ENCODE peak calls at places on chromosome 1, in seven cellular contexts. E, I, K, U, H, B and V are unnamed samples.

GRCh38 chr1:28877132-28877781 is 37.1 kb upstream of the EPB41 start:
- DNase-seq in E (peak), I (peak), K (peak), U (peak), H (peak), B (peak), V (peak)

GRCh38 chr1:90012305-90012704 is 17.4 kb downstream of the ZNF326 start:
- DNase-seq in E (no peak), I (no peak), K (no peak), U (peak), H (no peak), B (no peak), V (no peak)

GRCh38 chr1:116697892-116698595 is 30.5 kb upstream of the IGSF3 start:
- DNase-seq in E (no peak), I (no peak), K (no peak), U (peak), H (no peak), B (no peak), V (no peak)

GRCh38 chr1:150813028-150813707 is 5.1 kb upstream of the CTSK start:
- DNase-seq in E (peak), I (peak), K (peak), U (peak), H (peak), B (peak), V (peak)

GRCh38 chr1:179142889-179143299 is 61.0 kb downstream of the TOR3A start:
- DNase-seq in E (no peak), I (peak), K (no peak), U (peak), H (no peak), B (no peak), V (no peak)

GRCh38 chr1:65995326-65995725 is 202.6 kb downstream of the PDE4B start:
- DNase-seq in E (no peak), I (no peak), K (no peak), U (no peak), H (no peak), B (no peak), V (no peak)

GRCh38 chr1:45769261-45769932 is 18.9 kb upstream of the IPP start:
- DNase-seq in E (no peak), I (peak), K (no peak), U (no peak), H (no peak), B (no peak), V (no peak)

GRCh38 chr1:176033879-176034278 is 173.2 kb downstream of the COP1 start:
- DNase-seq in E (no peak), I (peak), K (no peak), U (peak), H (no peak), B (no peak), V (no peak)

GRCh38 chr1:206955476-206956312 is 9.4 kb upstream of the PIGR start:
- DNase-seq in E (peak), I (no peak), K (no peak), U (no peak), H (no peak), B (no peak), V (peak)

GRCh38 chr1:168428063-168428731 is 115.6 kb downstream of the XCL2 start:
- DNase-seq in E (no peak), I (no peak), K (no peak), U (no peak), H (peak), B (no peak), V (no peak)

GRCh38 chr1:234315091-234315541 is 58.1 kb upstream of the COA6 start:
- DNase-seq in E (no peak), I (peak), K (no peak), U (peak), H (no peak), B (peak), V (peak)

GRCh38 chr1:63592536-63593302 is 492 bp upstream of the PGM1 start:
- DNase-seq in E (no peak), I (no peak), K (no peak), U (peak), H (no peak), B (no peak), V (peak)

GRCh38 chr1:32025515-32025914 is 11.8 kb downstream of the KHDRBS1 start:
- DNase-seq in E (no peak), I (no peak), K (no peak), U (no peak), H (no peak), B (no peak), V (no peak)

GRCh38 chr1:97849350-97850339 is 71.2 kb downstream of the DPYD start:
- DNase-seq in E (no peak), I (peak), K (no peak), U (peak), H (no peak), B (no peak), V (no peak)

GRCh38 chr1:35062518-35063196 is 16.5 kb upstream of the ZMYM1 start:
- DNase-seq in E (peak), I (peak), K (no peak), U (peak), H (no peak), B (peak), V (no peak)

GRCh38 chr1:169119405-169119804 is 12.9 kb downstream of the ATP1B1 start:
- DNase-seq in E (no peak), I (peak), K (no peak), U (peak), H (no peak), B (no peak), V (no peak)

GRCh38 chr1:240217398-240217797 is 125.7 kb downstream of the FMN2 start:
- DNase-seq in E (no peak), I (no peak), K (no peak), U (no peak), H (no peak), B (no peak), V (no peak)

GRCh38 chr1:35172022-35172421 is 20.9 kb downstream of the SFPQ start:
- DNase-seq in E (no peak), I (no peak), K (no peak), U (no peak), H (no peak), B (no peak), V (no peak)

GRCh38 chr1:235397733-235398132 is 30.5 kb downstream of the TBCE start:
- DNase-seq in E (no peak), I (peak), K (no peak), U (peak), H (no peak), B (no peak), V (no peak)

GRCh38 chr1:51534447-51534846 is 15.4 kb upstream of the EPS15 start:
- DNase-seq in E (no peak), I (no peak), K (no peak), U (no peak), H (no peak), B (no peak), V (peak)

GRCh38 chr1:5949074-5949760 is 43.0 kb downstream of the NPHP4 start:
- DNase-seq in E (no peak), I (no peak), K (no peak), U (peak), H (no peak), B (no peak), V (no peak)
- TF ChIP-seq CTCF in E (no peak), I (peak), K (no peak), U (peak), H (no peak), B (peak), V (no peak)

GRCh38 chr1:161054805-161055204 is 9.0 kb upstream of the USF1 start:
- DNase-seq in E (no peak), I (no peak), K (no peak), U (no peak), H (no peak), B (no peak), V (no peak)
- TF ChIP-seq CTCF in E (no peak), I (no peak), K (no peak), U (peak), H (no peak), B (peak), V (no peak)

DNA sequence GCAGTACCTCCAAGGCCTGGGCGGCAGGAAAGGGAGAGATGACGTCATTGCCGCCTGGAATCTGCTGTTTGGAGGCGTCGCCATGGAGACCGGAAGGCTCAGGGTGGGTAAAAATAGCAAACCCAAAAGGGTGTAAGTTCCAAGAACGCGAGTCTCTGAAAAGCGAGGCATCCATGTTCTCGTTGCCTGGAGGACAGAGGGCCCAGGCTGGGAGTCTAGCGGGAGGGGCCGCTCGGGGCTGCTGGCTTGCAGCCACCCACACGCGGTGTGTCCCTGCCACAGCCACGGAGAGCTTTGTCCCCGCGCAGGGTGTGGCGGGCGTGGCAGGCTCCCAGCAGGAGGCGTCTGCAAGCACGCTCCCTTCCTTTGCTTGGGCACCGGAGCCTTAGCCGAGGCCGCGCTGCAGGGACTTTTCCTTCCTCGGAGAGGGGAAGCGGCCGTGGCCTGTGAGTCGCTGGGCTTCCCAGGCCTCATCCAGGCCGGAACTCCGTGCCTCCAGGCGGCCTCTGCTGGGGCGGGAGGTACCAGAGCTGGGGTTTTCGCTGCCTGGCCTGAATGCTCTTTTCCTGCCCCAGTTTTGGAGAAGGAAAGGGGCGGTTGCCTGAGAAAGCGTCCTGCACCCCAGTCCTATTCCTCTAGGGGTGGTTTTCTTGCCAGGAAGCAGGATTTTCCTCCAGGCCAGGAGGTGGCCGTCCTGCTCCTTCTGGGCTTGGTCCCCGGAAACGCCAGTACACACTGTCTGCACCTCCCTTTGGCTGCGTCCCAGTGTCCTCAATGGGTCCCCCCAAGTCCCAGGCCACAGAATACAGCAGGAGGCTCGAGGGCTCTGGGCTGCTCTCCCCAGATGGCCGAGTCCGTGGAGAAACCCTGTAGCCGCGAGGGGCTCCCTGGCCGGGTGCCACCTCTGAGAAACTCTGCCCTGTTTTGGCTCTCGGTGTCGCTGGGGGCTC is 15.3 kb upstream of the SKI start:
- DNase-seq in E (peak), I (peak), K (peak), U (peak), H (peak), B (no peak), V (peak)
- TF ChIP-seq CTCF in E (no peak), I (peak), K (no peak), U (peak), H (peak), B (no peak), V (peak)

GRCh38 chr1:53688703-53689102 is 50.3 kb downstream of the GLIS1 start:
- DNase-seq in E (no peak), I (no peak), K (no peak), U (peak), H (no peak), B (peak), V (peak)
- TF ChIP-seq CTCF in E (no peak), I (peak), K (no peak), U (peak), H (no peak), B (peak), V (no peak)

GRCh38 chr1:6601865-6602668 is 602 bp downstream of the KLHL21 start:
- DNase-seq in E (peak), I (peak), K (peak), U (peak), H (peak), B (no peak), V (peak)

GRCh38 chr1:6600410-6601048 is 2.1 kb downstream of the KLHL21 start:
- DNase-seq in E (no peak), I (peak), K (peak), U (no peak), H (no peak), B (no peak), V (no peak)

GRCh38 chr1:6599141-6599975 is 3.3 kb downstream of the KLHL21 start:
- DNase-seq in E (no peak), I (no peak), K (no peak), U (peak), H (no peak), B (peak), V (peak)

GRCh38 chr1:6602669-6603423 is at the start of gene KLHL21:
- DNase-seq in E (peak), I (peak), K (peak), U (peak), H (peak), B (peak), V (peak)

GRCh38 chr1:6601049-6601864 is 1.4 kb downstream of the KLHL21 start:
- DNase-seq in E (peak), I (peak), K (peak), U (peak), H (peak), B (peak), V (peak)
- TF ChIP-seq CTCF in E (no peak), I (no peak), K (no peak), U (no peak), H (no peak), B (peak), V (no peak)

GRCh38 chr1:205652984-205653383 is 21.2 kb upstream of the ELK4 start:
- DNase-seq in E (no peak), I (no peak), K (no peak), U (peak), H (no peak), B (no peak), V (no peak)

GRCh38 chr1:205660361-205660760 is 19.9 kb downstream of the SLC45A3 start:
- DNase-seq in E (no peak), I (no peak), K (no peak), U (no peak), H (no peak), B (no peak), V (no peak)

GRCh38 chr1:205661429-205662134 is 18.7 kb downstream of the SLC45A3 start:
- DNase-seq in E (no peak), I (no peak), K (no peak), U (no peak), H (no peak), B (no peak), V (no peak)

GRCh38 chr1:205658943-205659581 is 21.2 kb downstream of the SLC45A3 start:
- DNase-seq in E (peak), I (peak), K (peak), U (peak), H (peak), B (peak), V (peak)

GRCh38 chr1:205656236-205656635 is 24.1 kb downstream of the SLC45A3 start:
- DNase-seq in E (no peak), I (peak), K (no peak), U (no peak), H (no peak), B (no peak), V (no peak)
- TF ChIP-seq CTCF in E (no peak), I (no peak), K (no peak), U (no peak), H (no peak), B (no peak), V (no peak)

GRCh38 chr1:154983776-154984466 is 777 bp downstream of the FLAD1 start:
- DNase-seq in E (no peak), I (no peak), K (no peak), U (peak), H (no peak), B (peak), V (no peak)
- TF ChIP-seq CTCF in E (no peak), I (no peak), K (no peak), U (no peak), H (no peak), B (peak), V (no peak)